ENCODE peak calls at places on chromosome 5, in five cellular contexts. One of them, this sample, is unnamed.

GRCh38 chr5:24364711-24365110 is 280.1 kb downstream of the CDH10 start:
- DNase-seq in colonic mucosa: no peak
- DNase-seq in EL: no peak
- DNase-seq in Ammon's horn: peak
- DNase-seq in head of caudate nucleus: no peak
- DNase-seq in this sample: no peak

GRCh38 chr5:111227805-111228204 is 3.6 kb downstream of the CAMK4 start:
- DNase-seq in colonic mucosa: peak
- DNase-seq in EL: peak
- DNase-seq in Ammon's horn: peak
- DNase-seq in head of caudate nucleus: no peak
- DNase-seq in this sample: no peak

GRCh38 chr5:177604116-177604521 is 4.2 kb downstream of the B4GALT7 start:
- DNase-seq in colonic mucosa: no peak
- DNase-seq in EL: no peak
- DNase-seq in Ammon's horn: no peak
- DNase-seq in head of caudate nucleus: no peak
- DNase-seq in this sample: no peak

GRCh38 chr5:76175051-76175666 is 92.0 kb downstream of the SV2C start:
- DNase-seq in colonic mucosa: peak
- DNase-seq in EL: peak
- DNase-seq in Ammon's horn: peak
- DNase-seq in head of caudate nucleus: peak
- DNase-seq in this sample: peak

GRCh38 chr5:173530547-173530946 is 85.9 kb downstream of the BOD1 start:
- DNase-seq in colonic mucosa: no peak
- DNase-seq in EL: no peak
- DNase-seq in Ammon's horn: no peak
- DNase-seq in head of caudate nucleus: no peak
- DNase-seq in this sample: no peak

GRCh38 chr5:123181394-123181801 is 92.4 kb downstream of the PRDM6 start:
- DNase-seq in colonic mucosa: no peak
- DNase-seq in EL: no peak
- DNase-seq in Ammon's horn: no peak
- DNase-seq in head of caudate nucleus: no peak
- DNase-seq in this sample: no peak

GRCh38 chr5:174402224-174402812 is 322.1 kb upstream of the MSX2 start:
- DNase-seq in colonic mucosa: no peak
- DNase-seq in EL: no peak
- DNase-seq in Ammon's horn: no peak
- DNase-seq in head of caudate nucleus: no peak
- DNase-seq in this sample: no peak

GRCh38 chr5:117242028-117242427 is 667.4 kb upstream of the SEMA6A start:
- DNase-seq in colonic mucosa: no peak
- DNase-seq in EL: no peak
- DNase-seq in Ammon's horn: no peak
- DNase-seq in head of caudate nucleus: no peak
- DNase-seq in this sample: no peak

GRCh38 chr5:173473293-173473692 is 143.2 kb downstream of the BOD1 start:
- DNase-seq in colonic mucosa: no peak
- DNase-seq in EL: no peak
- DNase-seq in Ammon's horn: no peak
- DNase-seq in head of caudate nucleus: no peak
- DNase-seq in this sample: no peak

GRCh38 chr5:140055152-140055551 is 12.1 kb upstream of the NRG2 start:
- DNase-seq in colonic mucosa: no peak
- DNase-seq in EL: no peak
- DNase-seq in Ammon's horn: no peak
- DNase-seq in head of caudate nucleus: no peak
- DNase-seq in this sample: no peak

GRCh38 chr5:94433393-94434149 is 184.8 kb downstream of the KIAA0825 start:
- DNase-seq in colonic mucosa: no peak
- DNase-seq in EL: peak
- DNase-seq in Ammon's horn: peak
- DNase-seq in head of caudate nucleus: no peak
- DNase-seq in this sample: no peak

GRCh38 chr5:40775085-40775845 is 19.5 kb upstream of the TTC33 start:
- DNase-seq in colonic mucosa: no peak
- DNase-seq in EL: no peak
- DNase-seq in Ammon's horn: no peak
- DNase-seq in head of caudate nucleus: no peak
- DNase-seq in this sample: no peak

This sample was measured in NCI-H1436.